ENCODE peak calls at places on chromosome 12, in nine cellular contexts. N is NCI-H1694 treated with DMSO at 0.1 percent for 48 hours; M is activated naive CD4-positive, alpha-beta T cell; R is stromal cell of bone marrow; A is iPS-NIHi11; V is fibroblast of the aortic adventitia; I is stimulated activated naive CD8-positive, alpha-beta T cell treated with anti-CD3 and anti-CD28 coated beads, Interleukin-15, Interleukin-2, amounts not matched to agents 100 U/mL and 50 U/mL, for 24 hours; E is stimulated activated naive CD4-positive, alpha-beta T cell; F is fibroblast of pulmonary artery. W is an unnamed sample.

GRCh38 chr12:63294327-63294632 is 143.3 kb upstream of the AVPR1A start:
- DNase-seq in E (no peak), I (no peak), N (no peak), R (peak), M (no peak), F (peak), V (peak), A (no peak), W (no peak)

GRCh38 chr12:131775904-131776889 is 52.0 kb upstream of the MMP17 start:
- DNase-seq in A (no peak), F (no peak), I (peak), N (no peak), V (no peak), E (no peak), M (no peak), R (no peak), W (no peak)

GRCh38 chr12:8146416-8146771 is 10.4 kb upstream of the ZNF705A start:
- DNase-seq in M (no peak), R (no peak), N (no peak), I (no peak), F (no peak), A (no peak), V (no peak), E (no peak), W (no peak)

GRCh38 chr12:94725375-94726168 is 75.2 kb upstream of the TMCC3 start:
- DNase-seq in N (no peak), V (peak), M (no peak), F (peak), I (no peak), E (no peak), A (peak), R (no peak), W (peak)

GRCh38 chr12:15037091-15037723 is 64.4 kb downstream of the PDE6H start:
- DNase-seq in V (no peak), M (no peak), E (no peak), F (no peak), N (no peak), R (no peak), I (no peak), A (no peak), W (no peak)

GRCh38 chr12:57031228-57031670 is 14.9 kb upstream of the TAC3 start:
- DNase-seq in N (peak), A (no peak), F (no peak), I (no peak), M (no peak), E (no peak), R (no peak), V (no peak), W (peak)

GRCh38 chr12:18375131-18375530 is 113.8 kb downstream of the PIK3C2G start:
- DNase-seq in R (no peak), F (no peak), M (no peak), N (no peak), I (no peak), E (no peak), A (no peak), V (peak), W (no peak)

GRCh38 chr12:85016423-85016822 is 19.7 kb downstream of the TSPAN19 start:
- DNase-seq in E (no peak), A (no peak), R (peak), N (no peak), V (peak), I (no peak), F (peak), M (no peak), W (no peak)

GRCh38 chr12:9851050-9851449 is 18.1 kb downstream of the CLEC2B start:
- DNase-seq in R (no peak), N (no peak), A (no peak), E (no peak), M (no peak), F (no peak), I (no peak), V (no peak), W (no peak)

GRCh38 chr12:80411787-80412186 is 32.2 kb upstream of the PTPRQ start:
- DNase-seq in M (no peak), E (no peak), I (no peak), N (no peak), R (no peak), V (no peak), F (no peak), A (no peak), W (no peak)

GRCh38 chr12:116381744-116382455 is 104.4 kb upstream of the MED13L start:
- DNase-seq in R (peak), A (peak), M (no peak), F (peak), E (no peak), I (no peak), V (peak), N (no peak), W (peak)

GRCh38 chr12:51320695-51321320 is 3.2 kb downstream of the BIN2 start:
- DNase-seq in I (no peak), N (no peak), V (peak), R (no peak), M (no peak), E (no peak), F (peak), A (peak), W (no peak)

GRCh38 chr12:39173689-39174088 is 268.3 kb upstream of the CPNE8 start:
- DNase-seq in F (peak), V (no peak), M (no peak), E (no peak), R (peak), N (no peak), A (no peak), I (no peak), W (no peak)

GRCh38 chr12:25130741-25131188 is 64.2 kb downstream of the DNAI7 start:
- DNase-seq in A (peak), F (peak), N (peak), E (no peak), R (peak), M (no peak), V (peak), I (no peak), W (peak)

GRCh38 chr12:68253504-68253903 is at the start of gene IL22:
- DNase-seq in N (no peak), M (no peak), F (no peak), E (no peak), I (no peak), R (no peak), V (no peak), A (no peak), W (no peak)

GRCh38 chr12:110780448-110780847 is 37.8 kb upstream of the PPP1CC start:
- DNase-seq in N (no peak), E (peak), I (peak), A (no peak), F (no peak), M (peak), V (no peak), R (no peak), W (no peak)

GRCh38 chr12:7797698-7798398 is 8.6 kb downstream of the NANOG start:
- DNase-seq in F (peak), E (no peak), N (no peak), V (peak), R (no peak), A (no peak), M (no peak), I (no peak), W (no peak)

GRCh38 chr12:90338365-90338764 is 616.6 kb downstream of the CCER1 start:
- DNase-seq in N (no peak), V (no peak), E (no peak), M (no peak), A (no peak), I (no peak), F (no peak), R (no peak), W (no peak)

GRCh38 chr12:53999596-54000104 is 311 bp upstream of the HOXC9 start:
- DNase-seq in I (no peak), A (no peak), V (peak), N (peak), M (no peak), R (peak), E (no peak), F (peak), W (peak)

GRCh38 chr12:1093166-1093751 is 102.2 kb downstream of the ERC1 start:
- DNase-seq in A (peak), V (peak), I (peak), M (no peak), R (peak), N (peak), E (no peak), F (peak), W (peak)